ENCODE peak calls at places on chromosomes 13 and 19, in seven cellular contexts. K is ovary; Q is fibroblast of mammary gland; D is GM06990; H is CD8-positive, alpha-beta memory T cell; T is breast epithelium; E is upper lobe of right lung. M is an unnamed sample.
A peak's percentile ranks its signal among the peaks of the same experiment; 100 is the strongest.

GRCh38 chr19:23789246-23789645 is 30.6 kb upstream of the ZNF681 start:
- DNase-seq in E (no peak), T (no peak), K (no peak), D (no peak), Q (no peak), H (no peak), M (no peak)

GRCh38 chr19:50497030-50497420 is 14.0 kb downstream of the JOSD2 start:
- DNase-seq in E (no peak), H (no peak), K (no peak), Q (no peak), T (no peak), D (no peak), M (no peak)

GRCh38 chr19:4897146-4897545 is 5.5 kb downstream of the ARRDC5 start:
- DNase-seq in H (no peak), E (no peak), K (no peak), D (no peak), Q (no peak), T (no peak), M (no peak)

GRCh38 chr19:47445527-47445926 is 26.2 kb downstream of the SLC8A2 start:
- DNase-seq in K (no peak), Q (no peak), T (no peak), E (no peak), D (no peak), H (no peak), M (no peak)

GRCh38 chr13:90302113-90302512 is 1045.4 kb upstream of the MIR17HG start:
- DNase-seq in E (no peak), T (no peak), D (no peak), Q (peak; percentile 55), K (no peak), H (no peak), M (no peak)

GRCh38 chr19:16702123-16702522 is 17.5 kb upstream of the NWD1 start:
- DNase-seq in Q (peak; percentile 77), T (no peak), K (no peak), D (no peak), H (no peak), E (no peak), M (no peak)

GRCh38 chr13:28140433-28141125 is 2.2 kb downstream of the PAN3 start:
- DNase-seq in E (no peak), D (no peak), K (no peak), H (no peak), T (no peak), Q (peak; percentile 3), M (no peak)

GRCh38 chr19:46624958-46625661 is at the start of gene PTGIR:
- DNase-seq in H (no peak), T (no peak), E (no peak), D (no peak), K (no peak), Q (peak; percentile 79), M (peak; percentile 72)

GRCh38 chr13:40665754-40666057 is 735 bp downstream of the FOXO1 start:
- DNase-seq in E (no peak), D (peak; percentile 62), H (peak; percentile 45), T (no peak), K (no peak), Q (no peak), M (no peak)

GRCh38 chr19:48842744-48843162 is 6.5 kb upstream of the HSD17B14 start:
- DNase-seq in T (no peak), H (peak; percentile 30), K (peak; percentile 60), D (no peak), E (no peak), Q (peak; percentile 61), M (no peak)

GRCh38 chr19:7450243-7451223 is 38.3 kb downstream of the PEX11G start:
- DNase-seq in E (no peak), T (no peak), Q (peak; percentile 44), D (no peak), K (no peak), H (no peak), M (no peak)

GRCh38 chr19:46951236-46951986 is 68.2 kb upstream of the NPAS1 start:
- DNase-seq in D (no peak), K (no peak), Q (peak; percentile 66), E (no peak), T (no peak), H (no peak), M (no peak)

GRCh38 chr13:54174001-54174400 is 1145.4 kb downstream of the OLFM4 start:
- DNase-seq in E (no peak), Q (no peak), T (no peak), D (no peak), K (no peak), H (no peak), M (no peak)

GRCh38 chr19:4064551-4065260 is 2.0 kb downstream of the ZBTB7A start:
- DNase-seq in E (peak; percentile 85), D (no peak), K (peak; percentile 75), Q (peak; percentile 41), T (no peak), H (peak; percentile 57), M (peak; percentile 90)

GRCh38 chr13:66933994-66934393 is 296.1 kb downstream of the PCDH9 start:
- DNase-seq in T (no peak), K (no peak), D (no peak), Q (peak; percentile 91), E (no peak), H (no peak), M (no peak)

GRCh38 chr19:44757057-44757734 is 8.7 kb downstream of the BCL3 start:
- DNase-seq in T (no peak), Q (peak; percentile 82), H (no peak), D (no peak), E (peak; percentile 75), K (peak; percentile 77), M (no peak)

DNA sequence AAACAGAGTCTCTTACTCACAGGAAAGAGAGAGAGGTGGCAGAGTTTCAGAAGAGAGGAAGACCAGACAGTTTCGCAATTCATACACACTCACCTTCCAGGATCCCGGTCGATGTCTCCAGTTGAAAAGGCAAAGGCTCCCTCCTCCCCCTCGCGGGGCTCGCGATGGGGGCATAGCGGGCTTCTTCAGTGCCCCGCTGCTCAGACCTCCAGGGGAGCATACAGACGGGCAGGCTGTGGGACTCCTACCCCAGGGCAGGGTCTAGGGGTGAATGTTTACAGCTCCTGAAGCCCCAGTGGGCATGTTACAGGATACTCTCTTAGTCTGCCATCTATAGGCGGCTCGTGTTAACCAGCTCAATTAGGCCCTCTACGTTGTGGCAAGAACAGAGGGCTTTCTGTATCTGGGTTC is 139.2 kb downstream of the SLITRK5 start:
- DNase-seq in T (no peak), Q (peak; percentile 3), D (no peak), E (peak; percentile 38), H (no peak), K (no peak), M (no peak)
- H3K4me3 ChIP-seq in T (no peak overlapping the region), Q (no peak overlapping the region), D (no peak overlapping the region), E (no peak overlapping the region), H (no peak overlapping the region), K (no peak overlapping the region), M (no peak overlapping the region)

GRCh38 chr19:42176649-42176989 is 40.9 kb downstream of the DEDD2 start:
- DNase-seq in H (no peak), D (no peak), T (no peak), K (no peak), Q (no peak), E (no peak), M (no peak)
- H3K4me3 ChIP-seq in H (peak overlapping the region; percentile 57), D (peak overlapping the region; percentile 29), T (peak overlapping the region; percentile 50), K (peak overlapping the region; percentile 33), Q (peak overlapping the region; percentile 45), E (peak overlapping the region; percentile 42), M (peak overlapping the region; percentile 34)

GRCh38 chr19:17777840-17778620 is 16.9 kb upstream of the B3GNT3 start:
- DNase-seq in K (peak; percentile 48), Q (peak; percentile 47), E (peak; percentile 90), H (no peak), T (no peak), D (peak; percentile 77), M (peak; percentile 94)
- H3K4me3 ChIP-seq in K (no peak overlapping the region), Q (no peak overlapping the region), E (no peak overlapping the region), H (no peak overlapping the region), T (peak overlapping the region; percentile 46), D (no peak overlapping the region), M (peak overlapping the region; percentile 37)

DNA sequence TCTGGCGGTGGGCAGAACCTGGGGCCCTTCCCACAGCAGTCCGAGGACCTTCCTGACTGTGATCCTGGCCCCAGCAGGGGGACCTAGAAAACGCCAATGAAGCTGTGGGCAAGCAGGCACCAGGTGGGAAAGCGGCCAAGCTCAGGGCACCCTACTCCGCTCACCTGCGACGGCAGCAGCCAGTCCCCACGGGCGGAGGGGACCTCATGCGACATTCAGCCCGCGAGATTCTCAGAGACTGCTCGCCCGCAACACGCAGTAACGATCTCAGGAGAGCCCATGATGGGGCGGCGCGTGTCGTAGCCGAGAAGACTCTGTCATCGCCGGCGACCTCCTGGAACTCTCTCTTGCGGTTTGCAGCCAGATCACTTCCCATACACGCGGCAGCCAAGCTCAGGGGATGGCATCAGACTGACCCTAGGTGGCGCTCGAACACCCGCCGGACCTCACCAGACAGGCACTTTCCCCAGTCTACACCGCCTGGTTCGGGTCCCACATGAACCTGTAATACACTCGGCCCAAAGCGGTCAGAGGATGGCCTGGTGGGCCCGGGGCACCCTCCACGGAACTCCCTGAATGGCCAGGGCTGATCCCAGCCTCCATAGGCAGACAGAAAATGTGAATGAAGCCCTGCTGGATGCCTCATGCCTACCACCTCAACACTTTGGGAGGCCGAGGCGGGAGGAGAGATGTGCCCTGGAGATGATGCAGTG is 26.5 kb downstream of the MAN2B1 start:
- DNase-seq in Q (peak; percentile 81), D (peak; percentile 82), H (peak; percentile 70), K (peak; percentile 70), E (peak; percentile 90), T (peak; percentile 80), M (peak; percentile 87)
- H3K4me3 ChIP-seq in Q (peak overlapping the region; percentile 13), D (no peak overlapping the region), H (peak overlapping the region; percentile 45), K (peak overlapping the region; percentile 10), E (peak overlapping the region; percentile 9), T (peak overlapping the region; percentile 24), M (peak overlapping the region; percentile 16)

DNA sequence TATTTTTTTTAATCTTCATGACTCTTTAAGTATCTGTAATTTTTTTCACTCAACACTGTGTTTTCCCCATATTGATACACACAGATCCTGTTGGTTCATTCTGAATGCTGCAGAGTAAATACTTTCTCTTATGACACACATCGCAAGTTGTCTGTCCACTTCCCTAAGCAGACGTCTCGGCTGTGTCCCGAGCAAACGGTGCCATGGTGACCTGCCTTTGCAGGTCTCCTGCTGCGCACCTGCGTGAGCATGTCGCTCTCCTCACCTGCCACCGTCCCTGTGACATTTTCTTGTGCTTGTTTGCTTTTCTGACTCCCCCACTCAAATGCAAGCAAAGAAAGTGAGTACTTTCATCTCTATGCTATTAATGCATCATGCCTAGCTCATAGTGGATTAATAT is 57.8 kb downstream of the CCDC70 start:
- DNase-seq in T (no peak), Q (no peak), H (no peak), K (no peak), D (no peak), E (no peak), M (no peak)
- H3K4me3 ChIP-seq in T (no peak overlapping the region), Q (no peak overlapping the region), H (no peak overlapping the region), K (no peak overlapping the region), D (no peak overlapping the region), E (no peak overlapping the region), M (no peak overlapping the region)

M was measured in left lung.